ENCODE peak calls at places on chromosome 3, in eight cellular contexts. S is psoas muscle, G is breast epithelium, Z is tibial nerve, J is heart right ventricle, R is AG10803, F is fibroblast of villous mesenchyme, Q is progenitor cell of endocrine pancreas. H is an unnamed sample.

GRCh38 chr3:23301817-23302216 is 98.7 kb downstream of the UBE2E2 start:
- DNase-seq in S (no peak), G (no peak), Z (no peak), J (no peak), R (no peak), F (no peak), Q (no peak), H (no peak)

GRCh38 chr3:14424711-14425573 is 22.5 kb downstream of the SLC6A6 start:
- DNase-seq in S (no peak), G (no peak), Z (no peak), J (no peak), R (no peak), F (no peak), Q (no peak), H (no peak)

GRCh38 chr3:39809995-39810595 is 686 bp downstream of the MYRIP start:
- DNase-seq in S (no peak), G (no peak), Z (no peak), J (no peak), R (no peak), F (no peak), Q (no peak), H (no peak)

GRCh38 chr3:112437146-112438022 is 61.9 kb downstream of the BTLA start:
- DNase-seq in S (no peak), G (no peak), Z (no peak), J (no peak), R (peak; percentile 44), F (peak; percentile 58), Q (no peak), H (peak; percentile 57)

GRCh38 chr3:71510485-71510884 is 73.0 kb downstream of the FOXP1 start:
- DNase-seq in S (no peak), G (no peak), Z (no peak), J (no peak), R (peak; percentile 60), F (peak; percentile 82), Q (no peak), H (no peak)

GRCh38 chr3:136532766-136533165 is 219.4 kb downstream of the STAG1 start:
- DNase-seq in S (no peak), G (no peak), Z (no peak), J (no peak), R (no peak), F (no peak), Q (no peak), H (no peak)

GRCh38 chr3:166445865-166446264 is 608.6 kb upstream of the BCHE start:
- DNase-seq in S (no peak), G (no peak), Z (no peak), J (no peak), R (no peak), F (no peak), Q (no peak), H (no peak)

GRCh38 chr3:22713936-22714335 is 489.2 kb upstream of the UBE2E2 start:
- DNase-seq in S (no peak), G (no peak), Z (no peak), J (no peak), R (peak; percentile 71), F (peak; percentile 33), Q (no peak), H (no peak)

GRCh38 chr3:23650371-23651140 is 155.2 kb upstream of the UBE2E1 start:
- DNase-seq in S (no peak), G (no peak), Z (no peak), J (no peak), R (peak; percentile 81), F (peak; percentile 92), Q (no peak), H (no peak)

GRCh38 chr3:115667175-115668065 is 44.1 kb downstream of the GAP43 start:
- DNase-seq in S (no peak), G (no peak), Z (no peak), J (no peak), R (no peak), F (no peak), Q (no peak), H (no peak)

GRCh38 chr3:71101581-71101980 is 481.9 kb downstream of the FOXP1 start:
- DNase-seq in S (no peak), G (no peak), Z (no peak), J (no peak), R (peak; percentile 61), F (no peak), Q (no peak), H (no peak)

GRCh38 chr3:71601811-71602210 is 18.3 kb upstream of the FOXP1 start:
- DNase-seq in S (no peak), G (no peak), Z (no peak), J (no peak), R (peak; percentile 69), F (no peak), Q (no peak), H (no peak)

GRCh38 chr3:156305672-156306071 is 185.3 kb downstream of the KCNAB1 start:
- DNase-seq in S (no peak), G (no peak), Z (no peak), J (no peak), R (no peak), F (no peak), Q (no peak), H (no peak)

GRCh38 chr3:104989878-104990277 is 376.8 kb upstream of the ALCAM start:
- DNase-seq in S (no peak), G (no peak), Z (no peak), J (no peak), R (peak; percentile 5), F (no peak), Q (no peak), H (no peak)

GRCh38 chr3:45753095-45753494 is 43.2 kb downstream of the SLC6A20 start:
- DNase-seq in S (no peak), G (no peak), Z (no peak), J (no peak), R (no peak), F (no peak), Q (no peak), H (no peak)

GRCh38 chr3:100779475-100779874 is 70.2 kb downstream of the TFG start:
- DNase-seq in S (no peak), G (no peak), Z (no peak), J (no peak), R (no peak), F (no peak), Q (no peak), H (no peak)

GRCh38 chr3:16849240-16849639 is 35.5 kb upstream of the PLCL2 start:
- DNase-seq in S (peak; percentile 52), G (no peak), Z (peak; percentile 60), J (peak; percentile 84), R (no peak), F (peak; percentile 17), Q (no peak), H (no peak)

GRCh38 chr3:70726966-70727365 is 414.5 kb upstream of the MDFIC2 start:
- DNase-seq in S (no peak), G (no peak), Z (no peak), J (no peak), R (peak; percentile 68), F (peak; percentile 80), Q (no peak), H (no peak)

GRCh38 chr3:39541917-39542329 is 74.4 kb downstream of the MOBP start:
- DNase-seq in S (no peak), G (no peak), Z (no peak), J (no peak), R (peak; percentile 20), F (peak; percentile 18), Q (no peak), H (no peak)

GRCh38 chr3:142000341-142000870 is 124.0 kb downstream of the ATP1B3 start:
- DNase-seq in S (no peak), G (no peak), Z (no peak), J (no peak), R (peak; percentile 23), F (no peak), Q (no peak), H (no peak)

GRCh38 chr3:186902713-186903112 is 27.6 kb upstream of the ST6GAL1 start:
- DNase-seq in S (no peak), G (no peak), Z (no peak), J (no peak), R (no peak), F (no peak), Q (no peak), H (no peak)

GRCh38 chr3:10693457-10693856 is 122.6 kb upstream of the SLC6A11 start:
- DNase-seq in S (no peak), G (no peak), Z (no peak), J (no peak), R (no peak), F (no peak), Q (no peak), H (no peak)
- TF ChIP-seq CTCF in S (peak; percentile 54), G (no peak), Z (no peak), J (peak; percentile 21), R (no peak), F (peak; percentile 11), Q (no peak), H (peak; percentile 51)

GRCh38 chr3:158091526-158091925 is 14.7 kb downstream of the SHOX2 start:
- DNase-seq in S (no peak), G (no peak), Z (no peak), J (no peak), R (peak; percentile 55), F (peak; percentile 51), Q (no peak), H (no peak)
- TF ChIP-seq CTCF in S (peak; percentile 13), G (no peak), Z (no peak), J (no peak), R (peak; percentile 46), F (peak; percentile 58), Q (peak; percentile 33), H (peak; percentile 74)

GRCh38 chr3:196432137-196432879 is at the start of gene UBXN7:
- DNase-seq in S (peak; percentile 95), G (peak; percentile 95), Z (peak; percentile 87), J (peak; percentile 95), R (peak; percentile 89), F (peak; percentile 94), Q (peak; percentile 96), H (peak; percentile 97)
- TF ChIP-seq CTCF in S (no peak), G (no peak), Z (no peak), J (no peak), R (no peak), F (no peak), Q (no peak), H (no peak)

GRCh38 chr3:66648975-66649374 is 148.2 kb upstream of the LRIG1 start:
- DNase-seq in S (no peak), G (no peak), Z (no peak), J (no peak), R (no peak), F (no peak), Q (no peak), H (no peak)
- TF ChIP-seq CTCF in S (no peak), G (no peak), Z (no peak), J (no peak), R (no peak), F (no peak), Q (no peak), H (no peak)